ENCODE peak calls at places on chromosomes 6 and 20, in four cellular contexts. C is Kasumi-1, Q is endothelial cell, S is NCI-H460. B is an unnamed sample.

GRCh38 chr6:100456178-100456880 is 8.4 kb downstream of the SIM1 start:
- DNase-seq in C (no peak), Q (no peak), S (no peak), B (no peak)

GRCh38 chr20:50376888-50377459 is 133.2 kb upstream of the PTPN1 start:
- DNase-seq in C (no peak), Q (no peak), S (no peak), B (no peak)

GRCh38 chr20:46111028-46111835 is 6.9 kb upstream of the CD40 start:
- DNase-seq in C (no peak), Q (no peak), S (no peak), B (no peak)

GRCh38 chr20:34571753-34572152 is 13.2 kb downstream of the MAP1LC3A start:
- DNase-seq in C (no peak), Q (no peak), S (no peak), B (no peak)

GRCh38 chr6:168198302-168199180 is 119.5 kb upstream of the FRMD1 start:
- DNase-seq in C (no peak), Q (no peak), S (no peak), B (no peak)

GRCh38 chr6:143598466-143599080 is 79.2 kb upstream of the PHACTR2 start:
- DNase-seq in C (peak; percentile 94), Q (no peak), S (no peak), B (no peak)

GRCh38 chr6:166578536-166579233 is 7.8 kb downstream of the RAMACL start:
- DNase-seq in C (no peak), Q (no peak), S (no peak), B (no peak)

GRCh38 chr6:73969982-73970960 is 274.3 kb downstream of the CD109 start:
- DNase-seq in C (peak; percentile 56), Q (no peak), S (peak; percentile 64), B (peak; percentile 41)

GRCh38 chr6:83592770-83593394 is 80.5 kb downstream of the PRSS35 start:
- DNase-seq in C (peak; percentile 57), Q (peak; percentile 14), S (peak; percentile 17), B (peak; percentile 28)

GRCh38 chr20:57660510-57661199 is 40.4 kb upstream of the ZBP1 start:
- DNase-seq in C (no peak), Q (no peak), S (no peak), B (no peak)

GRCh38 chr6:37134622-37135191 is 35.2 kb upstream of the PIM1 start:
- DNase-seq in C (no peak), Q (no peak), S (peak; percentile 76), B (peak; percentile 96)

GRCh38 chr20:35776513-35777101 is 4.8 kb downstream of the PHF20 start:
- DNase-seq in C (no peak), Q (no peak), S (peak; percentile 25), B (no peak)

GRCh38 chr6:90294989-90295853 is 1.4 kb downstream of the BACH2 start:
- DNase-seq in C (no peak), Q (peak; percentile 42), S (no peak), B (no peak)

GRCh38 chr20:4886771-4887527 is 114.4 kb downstream of the SLC23A2 start:
- DNase-seq in C (no peak), Q (no peak), S (no peak), B (no peak)

GRCh38 chr6:112018619-112019416 is 35.1 kb upstream of the CCN6 start:
- DNase-seq in C (no peak), Q (no peak), S (no peak), B (peak; percentile 54)

GRCh38 chr6:129748212-129748900 is 38.4 kb upstream of the ARHGAP18 start:
- DNase-seq in C (no peak), Q (no peak), S (peak; percentile 55), B (peak; percentile 84)

GRCh38 chr6:43278524-43279078 is 19.5 kb upstream of the SLC22A7 start:
- DNase-seq in C (no peak), Q (no peak), S (no peak), B (peak; percentile 70)

GRCh38 chr6:139855741-139856206 is 481.3 kb upstream of the CITED2 start:
- DNase-seq in C (no peak), Q (no peak), S (no peak), B (no peak)

GRCh38 chr6:159992366-159992765 is 23.5 kb downstream of the IGF2R start:
- DNase-seq in C (no peak), Q (no peak), S (no peak), B (no peak)

GRCh38 chr20:38882600-38882999 is 43.6 kb upstream of the FAM83D start:
- DNase-seq in C (no peak), Q (no peak), S (no peak), B (no peak)

GRCh38 chr6:169787797-169788196 is 36.4 kb downstream of the ERMARD start:
- DNase-seq in C (no peak), Q (no peak), S (no peak), B (no peak)

GRCh38 chr6:93799226-93799625 is 379.9 kb upstream of the EPHA7 start:
- DNase-seq in C (no peak), Q (no peak), S (no peak), B (no peak)

GRCh38 chr6:7697820-7698623 is 27.9 kb upstream of the BMP6 start:
- DNase-seq in C (no peak), Q (no peak), S (peak; percentile 86), B (peak; percentile 25)

GRCh38 chr20:62900052-62900691 is 26.1 kb downstream of the DIDO1 start:
- DNase-seq in C (peak; percentile 82), Q (peak; percentile 81), S (peak; percentile 42), B (peak; percentile 26)

GRCh38 chr6:37441651-37442050 is 8.6 kb downstream of the CMTR1 start:
- DNase-seq in C (no peak), Q (no peak), S (no peak), B (no peak)

GRCh38 chr6:97113170-97113569 is 169.8 kb downstream of the MMS22L start:
- DNase-seq in C (no peak), Q (no peak), S (no peak), B (no peak)

GRCh38 chr20:49888341-49889244 is 26.7 kb downstream of the SPATA2 start:
- DNase-seq in C (peak; percentile 78), Q (peak; percentile 78), S (peak; percentile 41), B (peak; percentile 25)